ENCODE peak calls at places on chromosome 15, in six cellular contexts. Z is IMR-90; Q is pancreas; C is CD8-positive, alpha-beta T cell; U is gastrocnemius medialis; P is OCI-LY7. S is an unnamed sample. For H3K4me1, the result is how much of the 10 kb centered on the place peaks cover.

GRCh38 chr15:77836901-77837648 is 204.4 kb upstream of the LINGO1 start:
- DNase-seq in Z (no peak), Q (no peak), C (no peak), U (no peak), P (no peak), S (no peak)

GRCh38 chr15:78325092-78325843 is 14.9 kb upstream of the CRABP1 start:
- DNase-seq in Z (peak), Q (no peak), C (no peak), U (no peak), P (no peak), S (peak)

GRCh38 chr15:74799843-74800558 is 12.6 kb upstream of the LMAN1L start:
- DNase-seq in Z (peak), Q (peak), C (peak), U (peak), P (peak), S (peak)

GRCh38 chr15:52101542-52102340 is 10.8 kb downstream of the BCL2L10 start:
- DNase-seq in Z (no peak), Q (no peak), C (no peak), U (no peak), P (peak), S (no peak)

GRCh38 chr15:55319537-55320325 is 709 bp downstream of the PIGB start:
- DNase-seq in Z (peak), Q (no peak), C (no peak), U (no peak), P (peak), S (no peak)

GRCh38 chr15:29556385-29556784 is 265.9 kb downstream of the TJP1 start:
- DNase-seq in Z (no peak), Q (no peak), C (no peak), U (no peak), P (no peak), S (no peak)

GRCh38 chr15:45099549-45100165 is 14.3 kb downstream of the DUOX2 start:
- DNase-seq in Z (no peak), Q (no peak), C (no peak), U (no peak), P (no peak), S (no peak)

GRCh38 chr15:29674661-29675533 is 147.4 kb downstream of the TJP1 start:
- DNase-seq in Z (peak), Q (peak), C (no peak), U (no peak), P (no peak), S (no peak)

GRCh38 chr15:68054658-68055223 is 626 bp downstream of the PIAS1 start:
- DNase-seq in Z (peak), Q (peak), C (peak), U (peak), P (peak), S (peak)

GRCh38 chr15:33152502-33153109 is 41.9 kb downstream of the FMN1 start:
- DNase-seq in Z (peak), Q (no peak), C (no peak), U (no peak), P (no peak), S (peak)

GRCh38 chr15:38526158-38526557 is 38.5 kb downstream of the RASGRP1 start:
- DNase-seq in Z (no peak), Q (no peak), C (no peak), U (no peak), P (no peak), S (no peak)

GRCh38 chr15:100869151-100869999 is 10.3 kb upstream of the ALDH1A3 start:
- DNase-seq in Z (no peak), Q (no peak), C (no peak), U (no peak), P (peak), S (no peak)

GRCh38 chr15:86772369-86773059 is 692.8 kb downstream of the AGBL1 start:
- DNase-seq in Z (no peak), Q (no peak), C (no peak), U (no peak), P (no peak), S (no peak)

GRCh38 chr15:78093242-78094020 is 1.1 kb downstream of the SH2D7 start:
- DNase-seq in Z (peak), Q (no peak), C (no peak), U (peak), P (no peak), S (peak)

GRCh38 chr15:51310064-51310463 is 28.3 kb downstream of the CYP19A1 start:
- DNase-seq in Z (peak), Q (no peak), C (no peak), U (no peak), P (no peak), S (no peak)

GRCh38 chr15:75721462-75721922 is 8.8 kb upstream of the CSPG4 start:
- DNase-seq in Z (no peak), Q (no peak), C (no peak), U (peak), P (no peak), S (no peak)

GRCh38 chr15:90560229-90560771 is 30.6 kb downstream of the CRTC3 start:
- DNase-seq in Z (peak), Q (peak), C (no peak), U (peak), P (no peak), S (peak)

GRCh38 chr15:40295870-40296560 is 11.7 kb downstream of the PLCB2 start:
- DNase-seq in Z (no peak), Q (peak), C (no peak), U (no peak), P (no peak), S (no peak)

GRCh38 chr15:91142097-91142744 is 42.2 kb downstream of the SV2B start:
- DNase-seq in Z (no peak), Q (no peak), C (no peak), U (no peak), P (peak), S (peak)

GRCh38 chr15:49047456-49047855 is 1.2 kb upstream of the SECISBP2L start:
- DNase-seq in Z (no peak), Q (no peak), C (no peak), U (no peak), P (no peak), S (no peak)

GRCh38 chr15:95709959-95710695 is 620.4 kb upstream of the NR2F2 start:
- DNase-seq in Z (no peak), Q (no peak), C (no peak), U (no peak), P (no peak), S (no peak)

GRCh38 chr15:89333959-89334509 is 590 bp downstream of the POLG start:
- DNase-seq in Z (no peak), Q (no peak), C (no peak), U (no peak), P (no peak), S (peak)

GRCh38 chr15:74584779-74585178 is 30.9 kb upstream of the CLK3 start:
- DNase-seq in Z (no peak), Q (no peak), C (no peak), U (no peak), P (no peak), S (no peak)

GRCh38 chr15:82021021-82021420 is 24.8 kb downstream of the MEX3B start:
- DNase-seq in Z (peak), Q (no peak), C (no peak), U (no peak), P (no peak), S (peak)

GRCh38 chr15:62752687-62753517 is 289.6 kb upstream of the TPM1 start:
- DNase-seq in Z (peak), Q (no peak), C (no peak), U (no peak), P (no peak), S (peak)

GRCh38 chr15:30953731-30954378 is 37.6 kb downstream of the MTMR10 start:
- DNase-seq in Z (peak), Q (no peak), C (no peak), U (peak), P (no peak), S (peak)

GRCh38 chr15:51907136-51907862 is 64.3 kb downstream of the LEO1 start:
- DNase-seq in Z (peak), Q (peak), C (no peak), U (no peak), P (no peak), S (peak)

DNA sequence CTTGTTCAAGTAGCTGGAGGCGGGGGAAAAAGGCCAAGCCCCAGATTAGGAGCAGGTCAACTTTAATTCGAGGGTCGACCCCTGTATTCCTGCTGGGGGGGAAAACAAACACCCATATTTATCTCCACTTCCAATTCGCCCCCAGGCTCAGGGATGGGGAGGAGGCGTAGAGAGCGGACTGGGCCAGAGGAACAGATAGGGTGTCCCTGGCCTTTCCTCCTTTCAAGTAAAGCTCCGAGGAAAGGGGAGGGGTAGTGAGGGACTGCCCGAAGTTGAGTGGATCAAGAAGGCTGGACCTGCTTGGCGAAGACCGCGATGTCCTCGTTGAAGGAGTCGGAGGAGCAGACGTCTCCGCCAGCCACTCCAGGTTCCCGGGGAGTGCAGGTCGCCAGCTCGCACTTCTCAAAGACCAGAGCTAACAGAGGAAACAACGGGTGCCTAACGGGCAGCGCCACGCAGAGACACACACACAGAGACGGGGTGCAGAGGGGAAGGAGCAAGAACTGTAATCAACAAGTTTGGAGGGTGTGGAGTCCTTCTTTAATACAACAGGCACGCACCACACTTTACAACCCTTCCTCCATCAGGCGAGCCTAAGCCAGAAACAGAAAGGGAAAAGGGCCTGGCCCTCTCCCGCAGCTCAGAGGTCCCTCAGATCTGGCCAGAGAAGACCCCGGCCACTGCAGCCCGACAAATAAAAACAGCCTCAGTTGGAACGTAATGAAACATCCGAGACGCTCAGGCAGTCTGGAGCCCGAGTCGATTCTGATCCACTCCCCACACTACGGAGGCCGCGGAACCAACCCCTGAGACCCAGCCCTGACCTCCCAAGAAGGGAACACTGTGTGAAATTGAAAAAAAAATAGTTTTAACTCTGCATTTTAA is 4.1 kb downstream of the MEIS2 start:
- DNase-seq in Z (no peak), Q (no peak), C (no peak), U (no peak), P (no peak), S (peak)
- TF ChIP-seq CTCF in Z (no peak), Q (no peak), C (no peak), U (no peak), P (no peak), S (no peak)

GRCh38 chr15:41933771-41934170 is 38.6 kb downstream of the EHD4 start:
- DNase-seq in Z (peak), Q (no peak), C (no peak), U (no peak), P (no peak), S (no peak)

GRCh38 chr15:41932101-41932500 is 38.2 kb upstream of the SPTBN5 start:
- DNase-seq in Z (no peak), Q (no peak), C (no peak), U (no peak), P (no peak), S (no peak)

GRCh38 chr15:41932939-41933725 is 39.2 kb downstream of the EHD4 start:
- DNase-seq in Z (no peak), Q (no peak), C (no peak), U (no peak), P (no peak), S (no peak)

GRCh38 chr15:41930867-41931222 is 37.0 kb upstream of the SPTBN5 start:
- DNase-seq in Z (no peak), Q (no peak), C (no peak), U (no peak), P (no peak), S (no peak)

DNA sequence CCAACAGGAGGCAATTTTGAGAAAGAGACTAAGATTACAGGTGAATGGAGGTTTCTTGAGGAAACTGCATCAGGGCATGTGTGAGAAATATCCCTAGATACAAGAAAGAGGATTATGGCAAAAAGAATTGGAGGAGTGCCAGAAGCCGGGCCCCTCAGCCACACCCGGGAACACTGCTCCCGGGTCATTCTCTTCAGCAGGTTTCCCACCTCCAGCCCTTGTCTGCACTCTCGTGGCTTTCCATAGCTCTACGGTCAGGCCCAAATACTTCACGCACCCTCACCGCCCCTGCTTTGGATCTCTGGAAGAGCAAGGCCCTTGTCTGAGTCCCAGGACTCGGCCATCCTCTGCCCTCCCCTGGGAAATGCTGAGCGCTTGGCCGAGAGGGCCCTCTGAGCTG is 38.7 kb upstream of the SPTBN5 start:
- DNase-seq in Z (no peak), Q (no peak), C (no peak), U (no peak), P (no peak), S (no peak)
- H3K4me1 ChIP-seq in Z (under half), Q (under half), C (under half), U (under half), P (under half), S (under half)

GRCh38 chr15:66611257-66612053 is 45.7 kb upstream of the LCTL start:
- DNase-seq in Z (no peak), Q (peak), C (no peak), U (no peak), P (no peak), S (no peak)
- TF ChIP-seq CTCF in Z (no peak), Q (no peak), C (no peak), U (no peak), P (no peak), S (no peak)

GRCh38 chr15:88141490-88141889 is 115.0 kb downstream of the NTRK3 start:
- DNase-seq in Z (no peak), Q (no peak), C (no peak), U (no peak), P (no peak), S (no peak)
- H3K4me1 ChIP-seq in Z (under half), Q (under half), C (under half), U (under half), P (under half), S (under half)

GRCh38 chr15:59917504-59918157 is 86.5 kb upstream of the FOXB1 start:
- DNase-seq in Z (peak), Q (peak), C (peak), U (peak), P (peak), S (no peak)
- TF ChIP-seq CTCF in Z (peak), Q (peak), C (peak), U (no peak), P (peak), S (peak)

DNA sequence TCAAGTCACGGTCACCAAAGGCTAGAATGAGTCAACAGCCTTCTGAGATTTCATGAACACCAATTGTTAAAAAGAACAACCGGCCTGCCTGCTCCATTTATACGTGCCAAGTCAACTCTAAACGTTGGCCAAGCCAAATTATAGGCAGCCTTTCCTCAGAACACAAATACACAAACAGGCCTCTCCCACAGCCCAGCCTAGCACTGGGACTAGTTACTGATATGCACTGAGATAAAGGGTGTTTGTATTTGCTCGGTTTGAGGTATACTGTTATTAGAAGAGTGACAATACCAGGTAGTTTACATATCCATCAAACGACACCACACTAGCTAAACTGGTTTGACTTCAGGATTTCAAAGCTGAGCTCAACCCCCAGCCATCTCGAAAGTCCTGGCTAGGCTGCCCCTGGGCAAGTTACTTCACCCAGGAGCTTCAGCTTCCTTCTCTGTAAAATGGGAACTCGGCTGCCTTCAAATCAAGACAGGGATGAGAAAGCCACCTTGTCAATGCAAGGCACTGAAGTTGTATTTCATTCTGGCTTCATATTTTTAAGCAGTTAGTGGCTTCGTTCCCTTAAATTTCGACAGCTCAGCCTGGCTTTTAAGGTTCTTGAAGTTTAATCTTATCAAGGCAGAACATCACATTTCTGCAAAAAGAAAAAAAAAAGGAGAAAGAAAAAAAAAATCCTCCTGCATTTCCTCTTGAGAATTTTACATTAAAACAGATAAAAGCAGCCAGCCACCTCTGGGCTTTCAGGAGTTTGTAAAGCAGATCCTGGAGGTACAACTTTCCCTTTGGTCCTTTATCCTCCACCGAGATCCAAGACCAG is 4.0 kb downstream of the TLE3 start:
- DNase-seq in Z (no peak), Q (peak), C (no peak), U (no peak), P (no peak), S (peak)
- H3K4me1 ChIP-seq in Z (under half), Q (under half), C (half or more), U (half or more), P (under half), S (under half)

GRCh38 chr15:93524432-93524831 is 435.4 kb upstream of the RGMA start:
- DNase-seq in Z (no peak), Q (peak), C (no peak), U (no peak), P (no peak), S (no peak)
- TF ChIP-seq CTCF in Z (no peak), Q (no peak), C (no peak), U (no peak), P (no peak), S (no peak)

GRCh38 chr15:64156652-64157331 is 5.3 kb downstream of the SNX22 start:
- DNase-seq in Z (no peak), Q (no peak), C (no peak), U (no peak), P (no peak), S (no peak)
- H3K4me1 ChIP-seq in Z (under half), Q (under half), C (under half), U (under half), P (under half), S (under half)

DNA sequence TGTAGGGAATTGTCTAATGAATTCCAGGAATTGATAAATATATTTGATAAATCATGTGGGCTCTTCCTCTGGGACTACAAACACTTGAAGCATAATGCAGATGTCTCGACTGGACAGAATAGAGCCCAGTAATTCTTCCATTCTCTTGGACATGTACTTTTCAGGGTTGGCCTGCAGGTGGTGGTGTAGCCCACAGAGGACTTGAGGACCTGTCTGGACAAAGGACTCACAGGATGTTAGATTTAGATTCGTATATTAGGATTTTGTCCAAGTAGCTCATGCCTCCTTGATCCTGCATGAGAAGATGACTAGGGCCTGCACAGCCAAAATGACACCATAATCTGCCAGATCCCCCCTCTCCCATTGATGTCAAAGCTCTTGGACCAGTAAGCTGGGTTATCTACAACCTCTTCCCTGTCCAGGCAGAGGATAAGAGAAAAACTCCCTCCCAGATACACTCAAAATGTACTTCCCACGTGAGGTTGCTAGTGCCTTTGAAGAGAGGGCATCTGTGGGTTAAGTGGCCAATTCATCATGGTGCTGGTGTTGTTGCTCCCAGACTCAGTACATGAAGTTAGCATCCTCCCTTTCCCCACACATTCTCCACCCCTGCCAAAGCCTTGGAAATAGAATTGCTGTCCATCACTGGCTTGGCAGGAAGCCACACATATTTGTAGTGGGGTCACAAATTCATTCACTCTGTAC is 88.6 kb upstream of the ZNF280D start:
- DNase-seq in Z (peak), Q (peak), C (peak), U (peak), P (peak), S (peak)
- TF ChIP-seq CTCF in Z (peak), Q (peak), C (no peak), U (peak), P (peak), S (peak)

S was measured in foreskin keratinocyte.